ENCODE peak calls at places on chromosome 3, in eight cellular contexts. M, A, J, L, C, S, G and E are unnamed samples.

GRCh38 chr3:100032262-100032661 is 82.0 kb downstream of the FILIP1L start:
- DNase-seq in M (no peak), A (no peak), J (no peak), L (peak), C (no peak), S (peak), G (no peak), E (no peak)

GRCh38 chr3:48662753-48663488 is at the start of gene CELSR3:
- DNase-seq in M (no peak), A (peak), J (peak), L (peak), C (peak), S (peak), G (peak), E (peak)

GRCh38 chr3:134313839-134314587 is 60.2 kb downstream of the AMOTL2 start:
- DNase-seq in M (no peak), A (no peak), J (no peak), L (peak), C (no peak), S (no peak), G (no peak), E (no peak)

GRCh38 chr3:129161860-129162271 is 1.0 kb upstream of the ISY1 start:
- DNase-seq in M (peak), A (peak), J (no peak), L (peak), C (no peak), S (no peak), G (no peak), E (no peak)

GRCh38 chr3:105513042-105513441 is 146.3 kb downstream of the ALCAM start:
- DNase-seq in M (no peak), A (no peak), J (no peak), L (peak), C (no peak), S (peak), G (no peak), E (no peak)

GRCh38 chr3:159260049-159260662 is 458.3 kb downstream of the MFSD1 start:
- DNase-seq in M (peak), A (peak), J (peak), L (peak), C (no peak), S (peak), G (no peak), E (no peak)

GRCh38 chr3:8460815-8461482 is 40.7 kb upstream of the LMCD1 start:
- DNase-seq in M (no peak), A (no peak), J (no peak), L (no peak), C (no peak), S (peak), G (no peak), E (no peak)

GRCh38 chr3:58048301-58048700 is 40.1 kb downstream of the FLNB start:
- DNase-seq in M (no peak), A (no peak), J (no peak), L (peak), C (no peak), S (peak), G (no peak), E (no peak)

GRCh38 chr3:126746395-126747177 is 42.5 kb downstream of the CHCHD6 start:
- DNase-seq in M (peak), A (peak), J (peak), L (peak), C (no peak), S (peak), G (peak), E (peak)

GRCh38 chr3:61464785-61465184 is 96.6 kb upstream of the PTPRG start:
- DNase-seq in M (no peak), A (no peak), J (no peak), L (no peak), C (no peak), S (no peak), G (no peak), E (no peak)

GRCh38 chr3:116473602-116474001 is 28.3 kb upstream of the LSAMP start:
- DNase-seq in M (no peak), A (no peak), J (no peak), L (no peak), C (no peak), S (peak), G (no peak), E (no peak)

GRCh38 chr3:47096955-47097354 is 67.0 kb downstream of the SETD2 start:
- DNase-seq in M (no peak), A (no peak), J (no peak), L (peak), C (no peak), S (peak), G (no peak), E (no peak)

DNA sequence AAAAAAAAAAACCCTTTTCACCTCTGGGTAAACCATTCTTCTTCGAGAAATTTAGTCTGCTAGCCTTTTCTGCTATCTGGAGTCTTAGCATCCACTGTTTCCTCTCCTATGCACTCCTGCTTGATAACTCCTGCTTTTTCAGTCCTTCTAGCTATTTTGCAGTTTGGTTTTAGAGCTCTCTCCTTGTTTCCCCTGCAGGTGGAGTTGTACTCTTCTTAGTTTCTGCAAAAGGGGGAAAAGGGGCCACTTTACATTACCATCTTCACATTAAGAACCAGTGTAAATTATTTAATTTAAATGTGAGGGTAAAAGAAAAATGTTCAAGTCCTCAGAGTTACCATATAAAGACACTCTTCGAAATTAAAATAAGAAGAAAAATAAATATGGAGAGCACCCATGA is 23.6 kb upstream of the MYLK start:
- DNase-seq in M (peak), A (no peak), J (no peak), L (no peak), C (no peak), S (no peak), G (no peak), E (no peak)
- TF ChIP-seq CTCF in M (peak), A (no peak), J (no peak), L (no peak), C (no peak), S (no peak), G (no peak), E (no peak)

GRCh38 chr3:10025205-10026083 is 793 bp upstream of the FANCD2 start:
- DNase-seq in M (no peak), A (no peak), J (no peak), L (no peak), C (no peak), S (no peak), G (no peak), E (peak)

GRCh38 chr3:10023587-10024310 is 2.5 kb upstream of the FANCD2 start:
- DNase-seq in M (peak), A (peak), J (no peak), L (peak), C (no peak), S (peak), G (no peak), E (peak)

GRCh38 chr3:10019326-10019725 is 6.9 kb upstream of the FANCD2 start:
- DNase-seq in M (no peak), A (no peak), J (no peak), L (no peak), C (no peak), S (no peak), G (no peak), E (no peak)

GRCh38 chr3:10026084-10026890 is at the start of gene FANCD2:
- DNase-seq in M (peak), A (peak), J (peak), L (peak), C (peak), S (peak), G (peak), E (peak)

GRCh38 chr3:10021856-10022775 is 4.1 kb upstream of the FANCD2 start:
- DNase-seq in M (no peak), A (no peak), J (no peak), L (no peak), C (no peak), S (no peak), G (no peak), E (no peak)
- TF ChIP-seq CTCF in M (no peak), A (no peak), J (no peak), L (no peak), C (no peak), S (no peak), G (no peak), E (no peak)

DNA sequence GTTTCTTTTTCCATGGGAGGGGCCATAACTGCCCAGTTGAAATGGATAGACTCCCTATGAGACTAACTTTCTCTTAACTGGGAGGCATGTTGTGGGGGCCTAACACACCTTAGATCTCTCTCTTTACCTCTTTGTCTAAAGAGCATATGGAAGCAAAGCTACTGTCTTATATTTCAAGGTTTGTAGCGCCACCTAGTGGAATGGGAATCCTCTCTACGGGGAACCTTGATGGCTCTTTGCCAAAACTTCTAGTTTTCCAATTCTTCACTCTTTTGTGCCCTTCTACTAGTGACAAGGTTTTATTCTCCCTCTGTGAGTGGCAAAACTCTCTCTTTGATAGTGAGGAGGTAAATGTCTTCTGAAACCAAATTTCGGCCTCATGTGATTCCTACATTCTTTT is 1030.4 kb upstream of the CADM2 start:
- DNase-seq in M (peak), A (no peak), J (no peak), L (peak), C (no peak), S (no peak), G (no peak), E (no peak)
- TF ChIP-seq CTCF in M (peak), A (no peak), J (no peak), L (peak), C (no peak), S (peak), G (no peak), E (peak)

GRCh38 chr3:12916159-12916558 is 74.8 kb upstream of the RPL32 start:
- DNase-seq in M (peak), A (no peak), J (no peak), L (no peak), C (no peak), S (no peak), G (no peak), E (no peak)
- TF ChIP-seq CTCF in M (no peak), A (no peak), J (no peak), L (no peak), C (no peak), S (no peak), G (no peak), E (no peak)

GRCh38 chr3:146650691-146651090 is 45.5 kb upstream of the PLSCR5 start:
- DNase-seq in M (no peak), A (no peak), J (no peak), L (no peak), C (no peak), S (no peak), G (no peak), E (no peak)

GRCh38 chr3:146658841-146659240 is 53.7 kb upstream of the PLSCR5 start:
- DNase-seq in M (no peak), A (no peak), J (no peak), L (no peak), C (no peak), S (no peak), G (no peak), E (no peak)

GRCh38 chr3:146653978-146654377 is 48.8 kb upstream of the PLSCR5 start:
- DNase-seq in M (no peak), A (no peak), J (no peak), L (no peak), C (no peak), S (no peak), G (no peak), E (no peak)

GRCh38 chr3:146655333-146655996 is 50.3 kb upstream of the PLSCR5 start:
- DNase-seq in M (no peak), A (no peak), J (no peak), L (no peak), C (no peak), S (peak), G (no peak), E (no peak)
- TF ChIP-seq CTCF in M (no peak), A (no peak), J (no peak), L (no peak), C (no peak), S (no peak), G (no peak), E (no peak)

DNA sequence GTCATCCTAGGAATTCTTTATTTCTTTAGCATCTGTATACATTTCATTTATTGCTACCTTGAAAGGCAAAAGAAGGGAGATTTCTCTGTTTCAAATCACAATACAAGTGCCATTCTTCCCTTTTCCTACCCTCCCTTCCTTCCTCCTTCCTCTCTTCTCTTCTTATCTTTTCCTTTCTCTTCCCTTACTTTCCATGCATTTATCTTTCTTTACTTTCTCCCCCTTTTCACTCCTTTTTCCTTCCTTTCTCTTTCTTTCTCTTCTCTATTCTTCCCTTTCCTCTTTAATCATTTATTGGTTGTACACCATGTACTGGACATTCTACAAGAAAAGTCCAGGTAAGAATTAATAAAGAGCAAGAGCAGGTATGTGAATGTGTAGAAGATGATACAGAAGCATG is 251.0 kb upstream of the PEX5L start:
- DNase-seq in M (no peak), A (no peak), J (no peak), L (no peak), C (no peak), S (no peak), G (no peak), E (no peak)
- TF ChIP-seq CTCF in M (no peak), A (no peak), J (no peak), L (no peak), C (no peak), S (no peak), G (no peak), E (no peak)

GRCh38 chr3:172107403-172107802 is 68.0 kb downstream of the FNDC3B start:
- DNase-seq in M (peak), A (no peak), J (no peak), L (no peak), C (no peak), S (no peak), G (no peak), E (no peak)
- TF ChIP-seq CTCF in M (no peak), A (no peak), J (no peak), L (no peak), C (no peak), S (no peak), G (no peak), E (no peak)

DNA sequence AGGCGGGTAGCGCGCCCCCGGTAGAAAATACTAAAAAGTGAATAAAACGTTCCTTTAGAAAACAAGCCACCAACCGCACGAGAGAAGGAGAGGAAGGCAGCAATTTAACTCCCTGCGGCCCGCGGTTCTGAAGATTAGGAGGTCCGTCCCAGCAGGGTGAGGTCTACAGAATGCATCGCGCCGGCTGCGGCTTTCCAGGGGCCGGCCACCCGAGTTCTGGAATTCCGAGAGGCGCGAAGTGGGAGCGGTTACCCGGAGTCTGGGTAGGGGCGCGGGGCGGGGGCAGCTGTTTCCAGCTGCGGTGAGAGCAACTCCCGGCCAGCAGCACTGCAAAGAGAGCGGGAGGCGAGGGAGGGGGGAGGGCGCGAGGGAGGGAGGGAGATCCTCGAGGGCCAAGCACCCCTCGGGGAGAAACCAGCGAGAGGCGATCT is 318.6 kb downstream of the FGF12 start:
- DNase-seq in M (no peak), A (no peak), J (no peak), L (no peak), C (no peak), S (peak), G (no peak), E (no peak)
- TF ChIP-seq CTCF in M (no peak), A (no peak), J (no peak), L (no peak), C (no peak), S (no peak), G (no peak), E (no peak)

DNA sequence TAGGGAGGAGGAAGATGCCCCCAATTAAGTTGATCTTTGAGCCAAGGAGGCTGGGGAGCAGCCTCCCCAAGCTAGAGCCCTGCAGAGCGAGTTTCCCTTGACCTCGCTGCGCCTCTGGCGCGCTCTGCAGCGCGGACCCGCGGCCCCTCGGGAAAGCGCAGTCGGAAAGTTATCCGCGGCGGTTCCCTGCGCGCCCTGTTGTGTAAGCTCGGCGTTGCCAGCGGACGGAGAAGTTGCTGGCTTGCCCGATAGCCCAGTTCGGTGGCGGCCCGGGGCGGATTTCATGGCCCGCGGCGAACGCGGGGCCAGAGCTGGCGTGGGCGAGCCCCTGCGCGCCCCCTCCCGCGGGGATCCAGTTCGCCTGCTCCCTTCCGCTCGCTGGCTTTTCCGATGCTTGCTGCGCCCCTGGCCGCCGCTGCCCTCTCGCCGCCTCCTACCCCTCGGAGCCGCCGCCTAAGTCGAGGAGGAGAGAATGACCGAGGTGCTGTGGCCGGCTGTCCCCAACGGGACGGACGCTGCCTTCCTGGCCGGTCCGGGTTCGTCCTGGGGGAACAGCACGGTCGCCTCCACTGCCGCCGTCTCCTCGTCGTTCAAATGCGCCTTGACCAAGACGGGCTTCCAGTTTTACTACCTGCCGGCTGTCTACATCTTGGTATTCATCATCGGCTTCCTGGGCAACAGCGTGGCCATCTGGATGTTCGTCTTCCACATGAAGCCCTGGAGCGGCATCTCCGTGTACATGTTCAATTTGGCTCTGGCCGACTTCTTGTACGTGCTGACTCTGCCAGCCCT is 576 bp downstream of the P2RY1 start:
- DNase-seq in M (peak), A (peak), J (peak), L (peak), C (peak), S (peak), G (peak), E (no peak)
- TF ChIP-seq CTCF in M (no peak), A (peak), J (peak), L (peak), C (no peak), S (peak), G (no peak), E (peak)